ENCODE peak calls at places on chromosome 18, in eight cellular contexts. One of them, this sample, is unnamed. For H3K4me1, the result is how much of the 10 kb centered on the place peaks cover.

GRCh38 chr18:12287684-12288405 is 20.2 kb upstream of the TUBB6 start:
- DNase-seq in heart left ventricle: peak
- DNase-seq in gastrocnemius medialis: peak
- DNase-seq in H1: peak
- DNase-seq in transverse colon: peak
- DNase-seq in prostate gland: peak
- DNase-seq in spleen: peak
- DNase-seq in right lobe of liver: no peak
- DNase-seq in this sample: peak

GRCh38 chr18:68922392-68922791 is 124.5 kb downstream of the CCDC102B start:
- DNase-seq in heart left ventricle: no peak
- DNase-seq in gastrocnemius medialis: no peak
- DNase-seq in H1: no peak
- DNase-seq in transverse colon: no peak
- DNase-seq in prostate gland: no peak
- DNase-seq in spleen: no peak
- DNase-seq in right lobe of liver: no peak
- DNase-seq in this sample: no peak

GRCh38 chr18:37533647-37534565 is 31.7 kb downstream of the CELF4 start:
- DNase-seq in heart left ventricle: no peak
- DNase-seq in gastrocnemius medialis: no peak
- DNase-seq in H1: no peak
- DNase-seq in transverse colon: no peak
- DNase-seq in prostate gland: no peak
- DNase-seq in spleen: no peak
- DNase-seq in right lobe of liver: peak
- DNase-seq in this sample: no peak

GRCh38 chr18:78507217-78507616 is 472.4 kb upstream of the SALL3 start:
- DNase-seq in heart left ventricle: no peak
- DNase-seq in gastrocnemius medialis: no peak
- DNase-seq in H1: no peak
- DNase-seq in transverse colon: no peak
- DNase-seq in prostate gland: no peak
- DNase-seq in spleen: no peak
- DNase-seq in right lobe of liver: no peak
- DNase-seq in this sample: no peak

GRCh38 chr18:48157956-48158355 is 227.5 kb upstream of the SMAD2 start:
- DNase-seq in heart left ventricle: no peak
- DNase-seq in gastrocnemius medialis: no peak
- DNase-seq in H1: no peak
- DNase-seq in transverse colon: no peak
- DNase-seq in prostate gland: peak
- DNase-seq in spleen: no peak
- DNase-seq in right lobe of liver: no peak
- DNase-seq in this sample: no peak

GRCh38 chr18:70256994-70257393 is 31.9 kb upstream of the SOCS6 start:
- DNase-seq in heart left ventricle: no peak
- DNase-seq in gastrocnemius medialis: no peak
- DNase-seq in H1: no peak
- DNase-seq in transverse colon: no peak
- DNase-seq in prostate gland: no peak
- DNase-seq in spleen: no peak
- DNase-seq in right lobe of liver: no peak
- DNase-seq in this sample: no peak

GRCh38 chr18:34892379-34892778 is 148.8 kb upstream of the MAPRE2 start:
- DNase-seq in heart left ventricle: no peak
- DNase-seq in gastrocnemius medialis: no peak
- DNase-seq in H1: no peak
- DNase-seq in transverse colon: no peak
- DNase-seq in prostate gland: no peak
- DNase-seq in spleen: no peak
- DNase-seq in right lobe of liver: no peak
- DNase-seq in this sample: no peak

GRCh38 chr18:9513971-9514512 is 38.7 kb downstream of the RALBP1 start:
- DNase-seq in heart left ventricle: no peak
- DNase-seq in gastrocnemius medialis: no peak
- DNase-seq in H1: no peak
- DNase-seq in transverse colon: no peak
- DNase-seq in prostate gland: no peak
- DNase-seq in spleen: no peak
- DNase-seq in right lobe of liver: no peak
- DNase-seq in this sample: no peak

GRCh38 chr18:31990823-31991222 is 27.8 kb upstream of the RNF125 start:
- DNase-seq in heart left ventricle: no peak
- DNase-seq in gastrocnemius medialis: no peak
- DNase-seq in H1: no peak
- DNase-seq in transverse colon: no peak
- DNase-seq in prostate gland: no peak
- DNase-seq in spleen: no peak
- DNase-seq in right lobe of liver: no peak
- DNase-seq in this sample: no peak

GRCh38 chr18:51197661-51198424 is at the start of gene MEX3C:
- DNase-seq in heart left ventricle: peak
- DNase-seq in gastrocnemius medialis: peak
- DNase-seq in H1: peak
- DNase-seq in transverse colon: peak
- DNase-seq in prostate gland: peak
- DNase-seq in spleen: peak
- DNase-seq in right lobe of liver: peak
- DNase-seq in this sample: peak

GRCh38 chr18:51196116-51196810 is 1.2 kb downstream of the MEX3C start:
- DNase-seq in heart left ventricle: peak
- DNase-seq in gastrocnemius medialis: peak
- DNase-seq in H1: no peak
- DNase-seq in transverse colon: peak
- DNase-seq in prostate gland: peak
- DNase-seq in spleen: peak
- DNase-seq in right lobe of liver: peak
- DNase-seq in this sample: peak

GRCh38 chr18:51195602-51196115 is 1.8 kb downstream of the MEX3C start:
- DNase-seq in heart left ventricle: peak
- DNase-seq in gastrocnemius medialis: no peak
- DNase-seq in H1: peak
- DNase-seq in transverse colon: peak
- DNase-seq in prostate gland: peak
- DNase-seq in spleen: no peak
- DNase-seq in right lobe of liver: no peak
- DNase-seq in this sample: no peak

GRCh38 chr18:51195086-51195601 is 2.3 kb downstream of the MEX3C start:
- DNase-seq in heart left ventricle: no peak
- DNase-seq in gastrocnemius medialis: no peak
- DNase-seq in H1: no peak
- DNase-seq in transverse colon: no peak
- DNase-seq in prostate gland: no peak
- DNase-seq in spleen: no peak
- DNase-seq in right lobe of liver: no peak
- DNase-seq in this sample: no peak

GRCh38 chr18:51196811-51197660 is 445 bp downstream of the MEX3C start:
- DNase-seq in heart left ventricle: peak
- DNase-seq in gastrocnemius medialis: peak
- DNase-seq in H1: peak
- DNase-seq in transverse colon: peak
- DNase-seq in prostate gland: peak
- DNase-seq in spleen: peak
- DNase-seq in right lobe of liver: peak
- DNase-seq in this sample: peak
- TF ChIP-seq POLR2A in heart left ventricle: peak
- TF ChIP-seq POLR2A in gastrocnemius medialis: peak
- TF ChIP-seq POLR2A in H1: no peak
- TF ChIP-seq POLR2A in transverse colon: peak
- TF ChIP-seq POLR2A in prostate gland: peak
- TF ChIP-seq POLR2A in spleen: peak
- TF ChIP-seq POLR2A in right lobe of liver: no peak
- TF ChIP-seq POLR2A in this sample: no peak

DNA sequence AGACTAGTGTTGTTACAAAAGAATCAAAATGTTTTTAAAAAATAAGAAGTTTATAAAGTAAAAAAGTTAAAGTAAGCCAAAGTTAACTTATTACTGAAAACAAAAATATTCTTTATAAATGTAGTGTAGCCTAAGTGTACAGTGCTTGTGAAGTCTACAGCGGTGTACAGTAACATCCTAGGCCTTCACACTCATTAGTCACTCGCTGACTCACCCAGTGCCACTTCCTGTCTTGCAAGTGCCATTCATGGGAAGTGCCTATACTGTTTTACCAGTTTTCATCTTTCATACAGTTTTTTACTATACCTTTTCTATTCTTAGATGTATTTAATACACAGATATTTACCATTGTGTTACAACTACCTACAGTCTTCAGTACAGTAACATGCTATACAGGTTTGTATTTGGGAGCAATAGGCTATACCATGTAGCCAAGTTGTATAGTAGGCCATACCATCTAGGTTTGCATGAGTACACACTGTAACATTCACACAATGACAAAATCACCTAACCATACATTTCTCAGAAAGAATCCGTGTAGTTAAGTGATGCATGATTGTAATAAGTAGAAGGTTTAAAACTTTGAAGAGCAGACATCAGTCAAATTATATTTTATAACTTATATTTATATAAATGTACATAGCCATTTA is 13.4 kb downstream of the SERPINB7 start:
- DNase-seq in heart left ventricle: no peak
- DNase-seq in gastrocnemius medialis: no peak
- DNase-seq in H1: no peak
- DNase-seq in transverse colon: no peak
- DNase-seq in prostate gland: no peak
- DNase-seq in spleen: no peak
- DNase-seq in right lobe of liver: no peak
- DNase-seq in this sample: no peak
- H3K27ac ChIP-seq in heart left ventricle: no peak
- H3K27ac ChIP-seq in gastrocnemius medialis: no peak
- H3K27ac ChIP-seq in H1: no peak
- H3K27ac ChIP-seq in transverse colon: no peak
- H3K27ac ChIP-seq in prostate gland: no peak
- H3K27ac ChIP-seq in spleen: no peak
- H3K27ac ChIP-seq in right lobe of liver: no peak
- H3K27ac ChIP-seq in this sample: no peak

GRCh38 chr18:59039449-59039848 is 100.2 kb upstream of the SEC11C start:
- DNase-seq in heart left ventricle: no peak
- DNase-seq in gastrocnemius medialis: no peak
- DNase-seq in H1: no peak
- DNase-seq in transverse colon: no peak
- DNase-seq in prostate gland: no peak
- DNase-seq in spleen: peak
- DNase-seq in right lobe of liver: no peak
- DNase-seq in this sample: no peak
- H3K4me1 ChIP-seq in heart left ventricle: under half
- H3K4me1 ChIP-seq in gastrocnemius medialis: under half
- H3K4me1 ChIP-seq in H1: under half
- H3K4me1 ChIP-seq in transverse colon: under half
- H3K4me1 ChIP-seq in prostate gland: under half
- H3K4me1 ChIP-seq in spleen: under half
- H3K4me1 ChIP-seq in right lobe of liver: under half
- H3K4me1 ChIP-seq in this sample: under half

GRCh38 chr18:50195689-50196088 is 742 bp upstream of the MYO5B start:
- DNase-seq in heart left ventricle: no peak
- DNase-seq in gastrocnemius medialis: no peak
- DNase-seq in H1: no peak
- DNase-seq in transverse colon: peak
- DNase-seq in prostate gland: no peak
- DNase-seq in spleen: no peak
- DNase-seq in right lobe of liver: no peak
- DNase-seq in this sample: no peak

GRCh38 chr18:50196261-50196660 is 1.3 kb upstream of the MYO5B start:
- DNase-seq in heart left ventricle: no peak
- DNase-seq in gastrocnemius medialis: no peak
- DNase-seq in H1: no peak
- DNase-seq in transverse colon: no peak
- DNase-seq in prostate gland: no peak
- DNase-seq in spleen: no peak
- DNase-seq in right lobe of liver: no peak
- DNase-seq in this sample: no peak

GRCh38 chr18:50193796-50194622 is 938 bp downstream of the MYO5B start:
- DNase-seq in heart left ventricle: no peak
- DNase-seq in gastrocnemius medialis: no peak
- DNase-seq in H1: peak
- DNase-seq in transverse colon: peak
- DNase-seq in prostate gland: no peak
- DNase-seq in spleen: no peak
- DNase-seq in right lobe of liver: peak
- DNase-seq in this sample: peak

GRCh38 chr18:50192903-50193795 is 1.8 kb downstream of the MYO5B start:
- DNase-seq in heart left ventricle: no peak
- DNase-seq in gastrocnemius medialis: no peak
- DNase-seq in H1: peak
- DNase-seq in transverse colon: peak
- DNase-seq in prostate gland: no peak
- DNase-seq in spleen: no peak
- DNase-seq in right lobe of liver: no peak
- DNase-seq in this sample: peak

GRCh38 chr18:50194623-50195532 is at the start of gene MYO5B:
- DNase-seq in heart left ventricle: no peak
- DNase-seq in gastrocnemius medialis: no peak
- DNase-seq in H1: peak
- DNase-seq in transverse colon: peak
- DNase-seq in prostate gland: peak
- DNase-seq in spleen: peak
- DNase-seq in right lobe of liver: peak
- DNase-seq in this sample: peak
- TF ChIP-seq POLR2A in heart left ventricle: no peak
- TF ChIP-seq POLR2A in gastrocnemius medialis: no peak
- TF ChIP-seq POLR2A in H1: no peak
- TF ChIP-seq POLR2A in transverse colon: peak
- TF ChIP-seq POLR2A in prostate gland: peak
- TF ChIP-seq POLR2A in spleen: no peak
- TF ChIP-seq POLR2A in right lobe of liver: peak
- TF ChIP-seq POLR2A in this sample: no peak

GRCh38 chr18:2480536-2480935 is 90.8 kb downstream of the METTL4 start:
- DNase-seq in heart left ventricle: no peak
- DNase-seq in gastrocnemius medialis: no peak
- DNase-seq in H1: no peak
- DNase-seq in transverse colon: no peak
- DNase-seq in prostate gland: no peak
- DNase-seq in spleen: no peak
- DNase-seq in right lobe of liver: no peak
- DNase-seq in this sample: no peak

GRCh38 chr18:2482711-2483475 is 88.4 kb downstream of the METTL4 start:
- DNase-seq in heart left ventricle: no peak
- DNase-seq in gastrocnemius medialis: no peak
- DNase-seq in H1: no peak
- DNase-seq in transverse colon: no peak
- DNase-seq in prostate gland: no peak
- DNase-seq in spleen: no peak
- DNase-seq in right lobe of liver: no peak
- DNase-seq in this sample: no peak

DNA sequence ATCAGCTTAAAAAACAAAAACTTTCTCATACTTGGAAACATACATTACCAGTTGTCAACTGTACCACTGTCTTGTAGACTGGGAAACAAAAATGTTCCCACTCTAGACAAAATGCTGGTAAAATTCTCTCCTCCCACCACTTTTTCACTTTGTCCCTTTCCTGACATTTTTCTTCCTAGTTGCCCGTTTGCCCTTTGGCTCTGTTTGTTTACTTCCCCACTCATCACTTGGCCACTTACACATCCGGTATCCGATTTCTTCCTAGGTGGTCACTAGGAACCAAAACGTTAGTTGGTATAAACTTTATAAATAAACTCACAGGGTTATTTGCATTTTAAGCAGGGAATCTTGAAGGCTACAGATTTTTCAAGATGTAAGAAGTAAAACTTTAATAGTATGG is 84.9 kb downstream of the METTL4 start:
- DNase-seq in heart left ventricle: no peak
- DNase-seq in gastrocnemius medialis: no peak
- DNase-seq in H1: no peak
- DNase-seq in transverse colon: no peak
- DNase-seq in prostate gland: no peak
- DNase-seq in spleen: no peak
- DNase-seq in right lobe of liver: no peak
- DNase-seq in this sample: no peak
- H3K27ac ChIP-seq in heart left ventricle: no peak
- H3K27ac ChIP-seq in gastrocnemius medialis: no peak
- H3K27ac ChIP-seq in H1: no peak
- H3K27ac ChIP-seq in transverse colon: no peak
- H3K27ac ChIP-seq in prostate gland: no peak
- H3K27ac ChIP-seq in spleen: peak
- H3K27ac ChIP-seq in right lobe of liver: no peak
- H3K27ac ChIP-seq in this sample: no peak

This sample was measured in breast epithelium.